ENCODE peak calls at places on chromosomes 5 and 9, in five cellular contexts. One of them, this sample, is unnamed.

GRCh38 chr5:171946382-171946781 is 60.1 kb downstream of the FBXW11 start:
- DNase-seq in occipital lobe: no peak
- DNase-seq in astrocyte of the hippocampus: no peak
- DNase-seq in cardiac muscle cell: no peak
- DNase-seq in NCI-H187: no peak
- DNase-seq in this sample: no peak

GRCh38 chr9:8802242-8802641 is 1002.7 kb upstream of the DMAC1 start:
- DNase-seq in astrocyte of the hippocampus: no peak
- DNase-seq in occipital lobe: no peak
- DNase-seq in cardiac muscle cell: no peak
- DNase-seq in NCI-H187: no peak
- DNase-seq in this sample: no peak

GRCh38 chr5:132323202-132323601 is 29.0 kb downstream of the SLC22A4 start:
- DNase-seq in astrocyte of the hippocampus: no peak
- DNase-seq in occipital lobe: no peak
- DNase-seq in NCI-H187: no peak
- DNase-seq in cardiac muscle cell: no peak
- DNase-seq in this sample: no peak

GRCh38 chr5:38600334-38601045 is 44.0 kb upstream of the LIFR start:
- DNase-seq in astrocyte of the hippocampus: no peak
- DNase-seq in cardiac muscle cell: no peak
- DNase-seq in occipital lobe: no peak
- DNase-seq in NCI-H187: no peak
- DNase-seq in this sample: no peak

GRCh38 chr9:133200631-133201030 is 8.4 kb downstream of the OBP2B start:
- DNase-seq in NCI-H187: no peak
- DNase-seq in cardiac muscle cell: no peak
- DNase-seq in astrocyte of the hippocampus: no peak
- DNase-seq in occipital lobe: no peak
- DNase-seq in this sample: no peak

GRCh38 chr9:126474786-126475485 is 138.8 kb upstream of the LMX1B start:
- DNase-seq in astrocyte of the hippocampus: peak
- DNase-seq in cardiac muscle cell: no peak
- DNase-seq in NCI-H187: no peak
- DNase-seq in occipital lobe: no peak
- DNase-seq in this sample: no peak

GRCh38 chr9:70111042-70111602 is 67.5 kb downstream of the MAMDC2 start:
- DNase-seq in occipital lobe: peak
- DNase-seq in astrocyte of the hippocampus: peak
- DNase-seq in cardiac muscle cell: peak
- DNase-seq in NCI-H187: peak
- DNase-seq in this sample: peak

GRCh38 chr9:32550046-32550608 is 2.0 kb upstream of the SMIM27 start:
- DNase-seq in NCI-H187: no peak
- DNase-seq in cardiac muscle cell: peak
- DNase-seq in astrocyte of the hippocampus: peak
- DNase-seq in occipital lobe: peak
- DNase-seq in this sample: no peak

GRCh38 chr5:44860267-44860666 is 51.5 kb downstream of the MRPS30 start:
- DNase-seq in NCI-H187: no peak
- DNase-seq in astrocyte of the hippocampus: no peak
- DNase-seq in occipital lobe: no peak
- DNase-seq in cardiac muscle cell: no peak
- DNase-seq in this sample: no peak

GRCh38 chr5:148932355-148932935 is 106.0 kb downstream of the ADRB2 start:
- DNase-seq in occipital lobe: no peak
- DNase-seq in cardiac muscle cell: no peak
- DNase-seq in NCI-H187: no peak
- DNase-seq in astrocyte of the hippocampus: no peak
- DNase-seq in this sample: peak

GRCh38 chr5:51227963-51228515 is 155.2 kb upstream of the ISL1 start:
- DNase-seq in occipital lobe: no peak
- DNase-seq in astrocyte of the hippocampus: no peak
- DNase-seq in cardiac muscle cell: peak
- DNase-seq in NCI-H187: no peak
- DNase-seq in this sample: no peak

GRCh38 chr9:127549218-127549617 is 62.9 kb upstream of the STXBP1 start:
- DNase-seq in NCI-H187: no peak
- DNase-seq in occipital lobe: no peak
- DNase-seq in cardiac muscle cell: no peak
- DNase-seq in astrocyte of the hippocampus: no peak
- DNase-seq in this sample: no peak

GRCh38 chr5:149264432-149265069 is 7.1 kb upstream of the AFAP1L1 start:
- DNase-seq in NCI-H187: peak
- DNase-seq in cardiac muscle cell: peak
- DNase-seq in astrocyte of the hippocampus: no peak
- DNase-seq in occipital lobe: no peak
- DNase-seq in this sample: peak

GRCh38 chr5:54876-55569 is 36.9 kb upstream of the PLEKHG4B start:
- DNase-seq in NCI-H187: no peak
- DNase-seq in astrocyte of the hippocampus: no peak
- DNase-seq in occipital lobe: no peak
- DNase-seq in cardiac muscle cell: no peak
- DNase-seq in this sample: no peak

GRCh38 chr5:31537349-31537748 is 5.2 kb downstream of the C5orf22 start:
- DNase-seq in NCI-H187: no peak
- DNase-seq in occipital lobe: no peak
- DNase-seq in cardiac muscle cell: no peak
- DNase-seq in astrocyte of the hippocampus: no peak
- DNase-seq in this sample: no peak

GRCh38 chr9:120659617-120660169 is 54.6 kb downstream of the MEGF9 start:
- DNase-seq in NCI-H187: no peak
- DNase-seq in astrocyte of the hippocampus: no peak
- DNase-seq in occipital lobe: no peak
- DNase-seq in cardiac muscle cell: no peak
- DNase-seq in this sample: no peak

GRCh38 chr9:113302792-113303418 is at the start of gene RNF183:
- DNase-seq in astrocyte of the hippocampus: no peak
- DNase-seq in cardiac muscle cell: no peak
- DNase-seq in NCI-H187: no peak
- DNase-seq in occipital lobe: no peak
- DNase-seq in this sample: peak

GRCh38 chr5:177547736-177548135 is 6.6 kb downstream of the FAM193B start:
- DNase-seq in cardiac muscle cell: no peak
- DNase-seq in NCI-H187: no peak
- DNase-seq in astrocyte of the hippocampus: no peak
- DNase-seq in occipital lobe: no peak
- DNase-seq in this sample: no peak

GRCh38 chr9:115988701-115989100 is 164.9 kb upstream of the PAPPA start:
- DNase-seq in astrocyte of the hippocampus: peak
- DNase-seq in NCI-H187: no peak
- DNase-seq in cardiac muscle cell: no peak
- DNase-seq in occipital lobe: no peak
- DNase-seq in this sample: no peak

GRCh38 chr9:68697846-68698245 is 7.2 kb upstream of the PIP5K1B start:
- DNase-seq in astrocyte of the hippocampus: no peak
- DNase-seq in occipital lobe: no peak
- DNase-seq in cardiac muscle cell: peak
- DNase-seq in NCI-H187: no peak
- DNase-seq in this sample: no peak

GRCh38 chr5:168364738-168365550 is 73.5 kb downstream of the WWC1 start:
- DNase-seq in occipital lobe: no peak
- DNase-seq in cardiac muscle cell: peak
- DNase-seq in astrocyte of the hippocampus: peak
- DNase-seq in NCI-H187: no peak
- DNase-seq in this sample: no peak

GRCh38 chr9:133932633-133933032 is 59.5 kb downstream of the VAV2 start:
- DNase-seq in occipital lobe: no peak
- DNase-seq in NCI-H187: no peak
- DNase-seq in cardiac muscle cell: no peak
- DNase-seq in astrocyte of the hippocampus: no peak
- DNase-seq in this sample: no peak

GRCh38 chr5:147835386-147835798 is 3.9 kb upstream of the SPINK1 start:
- DNase-seq in cardiac muscle cell: no peak
- DNase-seq in occipital lobe: no peak
- DNase-seq in astrocyte of the hippocampus: peak
- DNase-seq in NCI-H187: no peak
- DNase-seq in this sample: no peak

GRCh38 chr5:139138109-139138508 is 60.1 kb downstream of the SIL1 start:
- DNase-seq in NCI-H187: no peak
- DNase-seq in occipital lobe: no peak
- DNase-seq in astrocyte of the hippocampus: peak
- DNase-seq in cardiac muscle cell: no peak
- DNase-seq in this sample: no peak

GRCh38 chr5:56064984-56065383 is 70.2 kb upstream of the IL6ST start:
- DNase-seq in occipital lobe: no peak
- DNase-seq in astrocyte of the hippocampus: no peak
- DNase-seq in NCI-H187: no peak
- DNase-seq in cardiac muscle cell: no peak
- DNase-seq in this sample: no peak

GRCh38 chr5:77869115-77869798 is 93.1 kb upstream of the TBCA start:
- DNase-seq in astrocyte of the hippocampus: no peak
- DNase-seq in cardiac muscle cell: no peak
- DNase-seq in NCI-H187: peak
- DNase-seq in occipital lobe: no peak
- DNase-seq in this sample: no peak

GRCh38 chr9:109249615-109250014 is 71.2 kb downstream of the EPB41L4B start:
- DNase-seq in astrocyte of the hippocampus: no peak
- DNase-seq in NCI-H187: no peak
- DNase-seq in occipital lobe: no peak
- DNase-seq in cardiac muscle cell: no peak
- DNase-seq in this sample: no peak

GRCh38 chr5:52177193-52177592 is 610.5 kb upstream of the ITGA1 start:
- DNase-seq in NCI-H187: no peak
- DNase-seq in occipital lobe: no peak
- DNase-seq in astrocyte of the hippocampus: no peak
- DNase-seq in cardiac muscle cell: no peak
- DNase-seq in this sample: no peak

GRCh38 chr9:134356496-134357470 is 30.5 kb downstream of the RXRA start:
- DNase-seq in cardiac muscle cell: no peak
- DNase-seq in NCI-H187: no peak
- DNase-seq in occipital lobe: no peak
- DNase-seq in astrocyte of the hippocampus: no peak
- DNase-seq in this sample: no peak

GRCh38 chr5:40688127-40688756 is 8.5 kb downstream of the PTGER4 start:
- DNase-seq in astrocyte of the hippocampus: peak
- DNase-seq in NCI-H187: peak
- DNase-seq in cardiac muscle cell: peak
- DNase-seq in occipital lobe: peak
- DNase-seq in this sample: peak

GRCh38 chr5:90096415-90097081 is 313.0 kb downstream of the CETN3 start:
- DNase-seq in cardiac muscle cell: peak
- DNase-seq in astrocyte of the hippocampus: peak
- DNase-seq in occipital lobe: no peak
- DNase-seq in NCI-H187: no peak
- DNase-seq in this sample: no peak

GRCh38 chr9:15211160-15211993 is 95.6 kb downstream of the TTC39B start:
- DNase-seq in astrocyte of the hippocampus: peak
- DNase-seq in occipital lobe: no peak
- DNase-seq in NCI-H187: peak
- DNase-seq in cardiac muscle cell: peak
- DNase-seq in this sample: no peak

GRCh38 chr9:107488400-107489143 is 997 bp downstream of the KLF4 start:
- DNase-seq in astrocyte of the hippocampus: peak
- DNase-seq in occipital lobe: no peak
- DNase-seq in NCI-H187: no peak
- DNase-seq in cardiac muscle cell: peak
- DNase-seq in this sample: peak

GRCh38 chr9:81771606-81772005 is 82.3 kb upstream of the TLE1 start:
- DNase-seq in cardiac muscle cell: no peak
- DNase-seq in occipital lobe: no peak
- DNase-seq in NCI-H187: no peak
- DNase-seq in astrocyte of the hippocampus: peak
- DNase-seq in this sample: no peak

GRCh38 chr5:138033275-138033808 is 463 bp upstream of the FAM13B start:
- DNase-seq in occipital lobe: no peak
- DNase-seq in NCI-H187: no peak
- DNase-seq in cardiac muscle cell: no peak
- DNase-seq in astrocyte of the hippocampus: no peak
- DNase-seq in this sample: no peak

GRCh38 chr9:89505795-89506385 is 8.0 kb upstream of the SEMA4D start:
- DNase-seq in occipital lobe: no peak
- DNase-seq in cardiac muscle cell: peak
- DNase-seq in astrocyte of the hippocampus: peak
- DNase-seq in NCI-H187: peak
- DNase-seq in this sample: no peak

GRCh38 chr9:124852829-124853531 is at the start of gene WDR38:
- DNase-seq in cardiac muscle cell: peak
- DNase-seq in astrocyte of the hippocampus: peak
- DNase-seq in occipital lobe: peak
- DNase-seq in NCI-H187: peak
- DNase-seq in this sample: peak

GRCh38 chr5:178163772-178164735 is 10.4 kb upstream of the NHP2 start:
- DNase-seq in cardiac muscle cell: peak
- DNase-seq in astrocyte of the hippocampus: peak
- DNase-seq in occipital lobe: peak
- DNase-seq in NCI-H187: peak
- DNase-seq in this sample: peak